ENCODE peak calls at places on chromosomes 7 and 10, in eight cellular contexts. L is psoas muscle; Q is GM23248; A is CD4-positive, alpha-beta memory T cell; J is PC-9; G is lung; Y is fibroblast of the aortic adventitia; H is breast epithelium. R is an unnamed sample.
A peak's percentile ranks its signal among the peaks of the same experiment; 100 is the strongest.

GRCh38 chr10:132136097-132136521 is 50.6 kb upstream of the DPYSL4 start:
- DNase-seq in L (peak; percentile 49), Q (no peak), A (no peak), J (no peak), G (no peak), Y (no peak), H (no peak), R (no peak)

GRCh38 chr7:116236020-116236630 is 25.8 kb downstream of the TES start:
- DNase-seq in L (no peak), Q (peak; percentile 77), A (peak; percentile 60), J (no peak), G (no peak), Y (peak; percentile 83), H (no peak), R (peak; percentile 39)

GRCh38 chr10:90378524-90379076 is 479.2 kb downstream of the HTR7 start:
- DNase-seq in L (no peak), Q (no peak), A (no peak), J (no peak), G (no peak), Y (no peak), H (no peak), R (no peak)

GRCh38 chr7:92698237-92698841 is 108.1 kb upstream of the FAM133B start:
- DNase-seq in L (no peak), Q (peak; percentile 81), A (no peak), J (no peak), G (no peak), Y (peak; percentile 94), H (peak; percentile 37), R (no peak)

GRCh38 chr10:79346388-79347225 is 662 bp upstream of the PPIF start:
- DNase-seq in L (no peak), Q (no peak), A (no peak), J (no peak), G (no peak), Y (no peak), H (no peak), R (no peak)

GRCh38 chr7:20783131-20783715 is 3.5 kb downstream of the SP8 start:
- DNase-seq in L (no peak), Q (no peak), A (no peak), J (no peak), G (no peak), Y (no peak), H (no peak), R (no peak)

GRCh38 chr10:16612148-16612742 is 90.6 kb upstream of the C1QL3 start:
- DNase-seq in L (no peak), Q (peak; percentile 47), A (no peak), J (no peak), G (no peak), Y (peak; percentile 53), H (no peak), R (peak; percentile 51)

GRCh38 chr10:69089638-69090599 is 2.0 kb downstream of the SRGN start:
- DNase-seq in L (no peak), Q (no peak), A (peak; percentile 88), J (no peak), G (no peak), Y (peak; percentile 45), H (peak; percentile 20), R (no peak)

GRCh38 chr7:6228363-6228762 is 44.1 kb downstream of the CYTH3 start:
- DNase-seq in L (no peak), Q (peak; percentile 35), A (no peak), J (no peak), G (no peak), Y (no peak), H (no peak), R (no peak)

GRCh38 chr7:35596061-35596460 is 98.9 kb downstream of the HERPUD2 start:
- DNase-seq in L (no peak), Q (peak; percentile 43), A (no peak), J (no peak), G (no peak), Y (peak; percentile 31), H (no peak), R (no peak)

GRCh38 chr7:5607958-5608656 is 173.4 kb downstream of the RNF216 start:
- DNase-seq in L (no peak), Q (peak; percentile 35), A (no peak), J (no peak), G (no peak), Y (no peak), H (no peak), R (no peak)

GRCh38 chr10:47451275-47451997 is 32.5 kb downstream of the ANXA8 start:
- DNase-seq in L (no peak), Q (no peak), A (no peak), J (no peak), G (no peak), Y (no peak), H (no peak), R (no peak)
- H3K4me3 ChIP-seq in L (no peak overlapping the region), Q (no peak overlapping the region), A (no peak overlapping the region), J (no peak overlapping the region), G (no peak overlapping the region), Y (no peak overlapping the region), H (no peak overlapping the region), R (no peak overlapping the region)

GRCh38 chr7:99448855-99449254 is 10.1 kb downstream of the CPSF4 start:
- DNase-seq in L (no peak), Q (no peak), A (no peak), J (no peak), G (no peak), Y (no peak), H (no peak), R (no peak)

GRCh38 chr7:99451936-99452335 is 13.2 kb downstream of the CPSF4 start:
- DNase-seq in L (no peak), Q (no peak), A (no peak), J (no peak), G (no peak), Y (no peak), H (no peak), R (no peak)

GRCh38 chr7:99440195-99440594 is 1.5 kb downstream of the CPSF4 start:
- DNase-seq in L (no peak), Q (peak; percentile 42), A (no peak), J (no peak), G (no peak), Y (peak; percentile 55), H (no peak), R (no peak)

GRCh38 chr7:99447943-99448342 is 9.2 kb downstream of the CPSF4 start:
- DNase-seq in L (no peak), Q (no peak), A (no peak), J (no peak), G (no peak), Y (no peak), H (no peak), R (peak; percentile 29)

GRCh38 chr7:99446096-99446495 is 7.4 kb downstream of the CPSF4 start:
- DNase-seq in L (no peak), Q (no peak), A (no peak), J (no peak), G (no peak), Y (no peak), H (no peak), R (no peak)
- H3K4me3 ChIP-seq in L (no peak overlapping the region), Q (no peak overlapping the region), A (no peak overlapping the region), J (no peak overlapping the region), G (no peak overlapping the region), Y (no peak overlapping the region), H (no peak overlapping the region), R (no peak overlapping the region)

GRCh38 chr10:58515296-58515956 is 2.8 kb downstream of the BICC1 start:
- DNase-seq in L (no peak), Q (peak; percentile 13), A (no peak), J (no peak), G (no peak), Y (peak; percentile 44), H (no peak), R (no peak)

GRCh38 chr10:58518775-58519174 is 6.1 kb downstream of the BICC1 start:
- DNase-seq in L (no peak), Q (peak; percentile 48), A (no peak), J (no peak), G (no peak), Y (peak; percentile 48), H (no peak), R (no peak)

GRCh38 chr10:58516118-58516517 is 3.4 kb downstream of the BICC1 start:
- DNase-seq in L (no peak), Q (no peak), A (no peak), J (no peak), G (no peak), Y (peak; percentile 47), H (no peak), R (no peak)

GRCh38 chr10:58517071-58517470 is 4.4 kb downstream of the BICC1 start:
- DNase-seq in L (no peak), Q (no peak), A (no peak), J (no peak), G (no peak), Y (no peak), H (no peak), R (no peak)

DNA sequence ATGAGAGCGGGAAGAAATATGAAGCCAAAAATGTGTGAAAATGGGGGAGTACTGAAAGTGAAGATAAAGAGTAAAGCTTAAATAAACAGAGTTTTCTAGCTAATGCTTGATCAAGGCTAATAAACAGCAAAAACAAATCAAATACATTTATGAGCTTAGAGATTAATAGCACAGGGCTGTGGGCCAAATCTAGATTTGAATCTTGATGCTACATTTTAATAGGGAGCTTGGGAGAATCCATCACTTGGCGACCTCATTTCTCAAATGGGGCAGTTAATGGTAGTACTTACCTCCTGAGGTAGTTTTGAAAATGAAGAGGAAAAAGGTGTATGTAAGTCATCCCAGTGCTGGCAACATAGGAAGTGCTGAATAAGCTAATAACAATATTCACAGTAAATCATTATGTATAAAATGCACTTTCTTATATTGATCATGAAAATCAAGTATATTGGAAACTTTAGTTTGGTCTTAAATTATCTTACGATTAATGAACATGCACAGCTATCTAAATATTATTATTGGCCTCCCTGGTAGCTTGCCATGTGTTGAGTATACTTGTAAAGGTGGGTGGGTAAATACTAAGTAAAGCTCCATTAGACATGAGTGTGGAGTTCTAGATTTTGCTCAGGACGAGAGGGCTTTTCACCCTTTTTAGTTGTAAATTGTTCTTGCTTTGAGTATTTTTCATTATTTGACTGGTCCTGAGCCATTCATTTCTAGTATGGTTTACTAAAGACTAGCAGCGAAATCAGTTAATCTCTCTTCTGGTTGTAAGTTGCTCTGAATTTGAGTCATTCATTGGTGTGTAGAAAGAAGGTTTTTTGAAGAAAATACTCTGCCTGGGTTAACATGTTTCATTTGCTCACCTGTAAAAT is 5.0 kb downstream of the BICC1 start:
- DNase-seq in L (no peak), Q (no peak), A (no peak), J (no peak), G (no peak), Y (no peak), H (no peak), R (no peak)
- H3K4me3 ChIP-seq in L (no peak overlapping the region), Q (peak overlapping the region; percentile 84), A (no peak overlapping the region), J (no peak overlapping the region), G (no peak overlapping the region), Y (peak overlapping the region; percentile 45), H (no peak overlapping the region), R (no peak overlapping the region)

DNA sequence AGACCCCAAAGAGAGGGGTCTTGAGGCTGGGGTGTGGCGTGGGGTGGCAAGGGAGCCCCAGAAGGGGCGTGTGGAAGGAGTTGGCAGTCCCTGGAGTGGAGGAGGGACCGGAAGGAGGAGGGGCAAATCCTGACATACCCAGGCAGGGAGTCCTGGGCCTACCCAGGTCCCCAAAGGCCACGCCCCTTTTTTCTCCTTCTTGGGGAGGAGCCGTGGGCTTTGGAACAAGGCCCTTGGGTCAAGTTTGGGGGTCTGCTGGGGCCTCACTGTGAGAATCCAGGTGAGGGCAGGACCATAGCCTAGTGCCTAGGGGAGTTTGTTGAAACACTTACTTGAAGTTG is 1.2 kb upstream of the SMARCD3 start:
- DNase-seq in L (peak; percentile 81), Q (peak; percentile 75), A (no peak), J (no peak), G (peak; percentile 77), Y (peak; percentile 62), H (peak; percentile 62), R (no peak)
- H3K4me3 ChIP-seq in L (peak overlapping the region; percentile 88), Q (peak overlapping the region; percentile 91), A (no peak overlapping the region), J (no peak overlapping the region), G (no peak overlapping the region), Y (no peak overlapping the region), H (peak overlapping the region; percentile 58), R (no peak overlapping the region)